ENCODE peak calls at places on chromosomes 1 and 21, in nine cellular contexts. M, B, O, I, L, U, F, Q and H are unnamed samples.

GRCh38 chr1:99558539-99558938 is 87.4 kb upstream of the PALMD start:
- DNase-seq in F (no peak), Q (no peak), O (no peak), L (peak), U (no peak), M (no peak), B (peak), I (no peak), H (no peak)

GRCh38 chr1:201050515-201051277 is 27.2 kb upstream of the KIF21B start:
- DNase-seq in I (no peak), U (no peak), M (no peak), O (no peak), B (peak), F (no peak), Q (no peak), L (no peak), H (no peak)

GRCh38 chr1:205680073-205680851 is at the start of gene SLC45A3:
- DNase-seq in U (peak), Q (peak), L (peak), I (peak), O (no peak), M (no peak), F (no peak), B (peak), H (peak)

GRCh38 chr1:72281637-72282270 is 585 bp downstream of the NEGR1 start:
- DNase-seq in U (no peak), F (no peak), M (no peak), L (peak), Q (no peak), I (no peak), O (no peak), B (peak), H (peak)

GRCh38 chr21:46431448-46431847 is 27.2 kb upstream of the DIP2A start:
- DNase-seq in F (no peak), L (no peak), B (no peak), M (no peak), O (no peak), Q (no peak), I (no peak), U (peak), H (no peak)

GRCh38 chr1:203871114-203871875 is 9.9 kb downstream of the SNRPE start:
- DNase-seq in O (no peak), Q (peak), I (peak), B (peak), L (peak), U (no peak), F (peak), M (no peak), H (peak)

GRCh38 chr1:225207791-225208190 is 220.0 kb downstream of the LBR start:
- DNase-seq in I (no peak), M (no peak), L (no peak), O (no peak), F (no peak), U (no peak), Q (no peak), B (no peak), H (no peak)

GRCh38 chr1:175873290-175873689 is 129.9 kb upstream of the TNR start:
- DNase-seq in Q (no peak), U (no peak), I (no peak), B (no peak), M (no peak), O (no peak), L (no peak), F (no peak), H (no peak)

GRCh38 chr1:224517171-224517570 is 82.6 kb upstream of the WDR26 start:
- DNase-seq in O (no peak), I (no peak), L (no peak), Q (no peak), M (no peak), B (no peak), U (no peak), F (no peak), H (no peak)

GRCh38 chr1:65180977-65181376 is 33.0 kb downstream of the AK4 start:
- DNase-seq in Q (no peak), I (no peak), M (no peak), F (no peak), L (no peak), U (no peak), B (no peak), O (no peak), H (no peak)

GRCh38 chr21:43911015-43911934 is 46.3 kb downstream of the AGPAT3 start:
- DNase-seq in U (peak), M (no peak), I (no peak), L (no peak), O (no peak), F (no peak), B (no peak), Q (no peak), H (no peak)

GRCh38 chr1:234745844-234746797 is 136.1 kb upstream of the IRF2BP2 start:
- DNase-seq in L (peak), U (no peak), O (no peak), B (peak), F (peak), M (no peak), I (no peak), Q (no peak), H (no peak)

GRCh38 chr1:203284411-203285208 is 20.7 kb upstream of the BTG2 start:
- DNase-seq in O (no peak), F (no peak), M (no peak), Q (no peak), B (no peak), I (no peak), U (no peak), L (no peak), H (no peak)

GRCh38 chr1:1003618-1004419 is 3.9 kb upstream of the HES4 start:
- DNase-seq in B (no peak), O (no peak), M (no peak), L (no peak), I (no peak), Q (no peak), U (no peak), F (no peak), H (no peak)

GRCh38 chr1:172955161-172955821 is 95.5 kb downstream of the TNFSF18 start:
- DNase-seq in U (no peak), B (peak), M (no peak), I (peak), F (peak), O (no peak), L (peak), Q (no peak), H (no peak)

GRCh38 chr1:109356959-109357358 is 40.8 kb downstream of the SORT1 start:
- DNase-seq in L (peak), B (no peak), O (no peak), I (no peak), U (no peak), F (no peak), Q (no peak), M (no peak), H (no peak)

GRCh38 chr1:153032677-153033308 is 1.8 kb downstream of the SPRR1B start:
- DNase-seq in M (no peak), F (peak), I (peak), U (no peak), O (no peak), L (peak), Q (no peak), B (peak), H (peak)

GRCh38 chr1:26799479-26800133 is 11.9 kb downstream of the PIGV start:
- DNase-seq in O (no peak), Q (no peak), L (peak), I (peak), U (peak), F (peak), M (no peak), B (peak), H (peak)

GRCh38 chr1:204506091-204506968 is 9.9 kb upstream of the MDM4 start:
- DNase-seq in I (peak), B (peak), U (peak), L (peak), Q (peak), M (no peak), F (peak), O (peak), H (peak)

GRCh38 chr1:90114521-90115141 is 119.7 kb downstream of the ZNF326 start:
- DNase-seq in B (peak), F (peak), O (no peak), L (peak), U (no peak), Q (peak), I (peak), M (no peak), H (no peak)

GRCh38 chr1:11602424-11602823 is 51.8 kb downstream of the FBXO2 start:
- DNase-seq in I (no peak), L (no peak), Q (no peak), U (no peak), M (no peak), B (no peak), F (no peak), O (no peak), H (no peak)

GRCh38 chr1:158112994-158113758 is 67.5 kb upstream of the CD1D start:
- DNase-seq in B (peak), I (peak), M (no peak), L (peak), O (no peak), Q (peak), F (no peak), U (peak), H (peak)

GRCh38 chr1:213122514-213122929 is 71.5 kb downstream of the RPS6KC1 start:
- DNase-seq in I (peak), M (no peak), L (peak), U (no peak), O (no peak), F (peak), Q (no peak), B (peak), H (no peak)

GRCh38 chr1:6601865-6602668 is 602 bp downstream of the KLHL21 start:
- DNase-seq in Q (no peak), F (no peak), B (no peak), O (no peak), L (peak), I (peak), U (peak), M (no peak), H (peak)

GRCh38 chr1:1895050-1895398 is 4.1 kb upstream of the GNB1 start:
- DNase-seq in U (no peak), M (no peak), I (no peak), F (no peak), B (no peak), Q (no peak), O (no peak), L (no peak), H (no peak)

GRCh38 chr1:156673387-156674121 is 3.7 kb downstream of the NES start:
- DNase-seq in I (peak), O (no peak), L (no peak), Q (no peak), U (no peak), M (no peak), B (peak), F (no peak), H (no peak)

GRCh38 chr1:24119859-24120756 is 8.2 kb upstream of the MYOM3 start:
- DNase-seq in Q (no peak), I (no peak), U (peak), F (peak), L (peak), M (no peak), B (no peak), O (no peak), H (no peak)